ENCODE peak calls at places on chromosomes 12 and 14, in eight cellular contexts. S is GM12878, C is tibial artery, P is adrenal gland, U is colonic mucosa, R is Peyer's patch, K is psoas muscle, D is SJSA1. M is an unnamed sample. For H3K4me1 and H3K36me3, the result is how much of the 10 kb centered on the place peaks cover.

GRCh38 chr12:123597100-123597499 is 4.8 kb upstream of the DDX55 start:
- DNase-seq in S (no peak), C (no peak), P (no peak), U (no peak), R (no peak), K (no peak), D (no peak), M (no peak)

GRCh38 chr14:105646175-105646574 is 119.8 kb downstream of the TMEM121 start:
- DNase-seq in S (no peak), C (no peak), P (no peak), U (no peak), R (no peak), K (no peak), D (no peak), M (no peak)

GRCh38 chr14:22265319-22266140 is 323.5 kb downstream of the DAD1 start:
- DNase-seq in S (no peak), C (no peak), P (no peak), U (no peak), R (no peak), K (no peak), D (no peak), M (no peak)

GRCh38 chr14:53571990-53572389 is 384.6 kb downstream of the BMP4 start:
- DNase-seq in S (no peak), C (no peak), P (no peak), U (no peak), R (no peak), K (no peak), D (no peak), M (no peak)

GRCh38 chr14:62234849-62235248 is 472.6 kb downstream of the SNAPC1 start:
- DNase-seq in S (no peak), C (no peak), P (no peak), U (no peak), R (no peak), K (no peak), D (no peak), M (no peak)

GRCh38 chr14:80047761-80048160 is 163.5 kb downstream of the DIO2 start:
- DNase-seq in S (no peak), C (no peak), P (no peak), U (no peak), R (no peak), K (no peak), D (no peak), M (no peak)

GRCh38 chr12:96445743-96446655 is 43.4 kb upstream of the CFAP54 start:
- DNase-seq in S (peak), C (no peak), P (no peak), U (no peak), R (no peak), K (no peak), D (peak), M (peak)

GRCh38 chr12:32650508-32650907 is 28.6 kb upstream of the DNM1L start:
- DNase-seq in S (no peak), C (no peak), P (no peak), U (no peak), R (no peak), K (no peak), D (no peak), M (no peak)

GRCh38 chr14:80621701-80622100 is 319.8 kb downstream of the CEP128 start:
- DNase-seq in S (no peak), C (no peak), P (no peak), U (no peak), R (no peak), K (no peak), D (peak), M (no peak)

GRCh38 chr12:16189849-16190248 is 87.6 kb downstream of the SLC15A5 start:
- DNase-seq in S (no peak), C (no peak), P (no peak), U (no peak), R (no peak), K (no peak), D (no peak), M (no peak)

GRCh38 chr14:52801014-52801708 is 9.8 kb upstream of the GNPNAT1 start:
- DNase-seq in S (no peak), C (no peak), P (no peak), U (no peak), R (no peak), K (peak), D (peak), M (no peak)

GRCh38 chr14:101657372-101657771 is 96.1 kb downstream of the DIO3 start:
- DNase-seq in S (no peak), C (no peak), P (no peak), U (no peak), R (no peak), K (no peak), D (no peak), M (no peak)

GRCh38 chr14:52522033-52522432 is 30.3 kb downstream of the TXNDC16 start:
- DNase-seq in S (no peak), C (no peak), P (no peak), U (no peak), R (no peak), K (no peak), D (no peak), M (no peak)

GRCh38 chr12:57452181-57452936 is 2.7 kb upstream of the INHBE start:
- DNase-seq in S (no peak), C (no peak), P (no peak), U (no peak), R (no peak), K (peak), D (no peak), M (no peak)

GRCh38 chr14:93764211-93764659 is 24.1 kb downstream of the PRIMA1 start:
- DNase-seq in S (no peak), C (peak), P (no peak), U (no peak), R (no peak), K (no peak), D (no peak), M (no peak)

GRCh38 chr12:3596703-3597472 is 105.9 kb downstream of the PRMT8 start:
- DNase-seq in S (no peak), C (no peak), P (no peak), U (no peak), R (peak), K (no peak), D (no peak), M (no peak)

DNA sequence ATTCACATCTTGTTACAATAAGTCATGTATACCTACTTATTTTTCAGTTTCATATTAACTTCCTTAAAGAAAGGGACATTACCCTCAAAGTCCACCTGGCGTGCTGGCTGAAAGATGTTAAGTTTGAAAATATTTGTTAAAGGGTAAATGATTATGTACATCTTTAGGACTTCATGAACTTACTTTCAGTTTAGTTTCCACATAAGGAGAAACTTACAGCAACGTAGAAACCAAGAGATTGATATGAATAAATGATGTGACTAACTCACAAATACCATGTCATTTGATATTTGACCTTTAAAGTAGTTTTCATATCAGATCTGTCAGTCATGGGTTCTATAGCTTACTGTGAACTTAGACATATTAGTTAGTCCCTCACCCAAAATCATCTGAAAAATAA is 2.1 kb upstream of the CLEC2D start:
- DNase-seq in S (peak), C (no peak), P (no peak), U (no peak), R (no peak), K (no peak), D (no peak), M (no peak)
- H3K4me1 ChIP-seq in S (under half), C (under half), P (under half), U (under half), R (under half), K (under half), D (under half), M (under half)

DNA sequence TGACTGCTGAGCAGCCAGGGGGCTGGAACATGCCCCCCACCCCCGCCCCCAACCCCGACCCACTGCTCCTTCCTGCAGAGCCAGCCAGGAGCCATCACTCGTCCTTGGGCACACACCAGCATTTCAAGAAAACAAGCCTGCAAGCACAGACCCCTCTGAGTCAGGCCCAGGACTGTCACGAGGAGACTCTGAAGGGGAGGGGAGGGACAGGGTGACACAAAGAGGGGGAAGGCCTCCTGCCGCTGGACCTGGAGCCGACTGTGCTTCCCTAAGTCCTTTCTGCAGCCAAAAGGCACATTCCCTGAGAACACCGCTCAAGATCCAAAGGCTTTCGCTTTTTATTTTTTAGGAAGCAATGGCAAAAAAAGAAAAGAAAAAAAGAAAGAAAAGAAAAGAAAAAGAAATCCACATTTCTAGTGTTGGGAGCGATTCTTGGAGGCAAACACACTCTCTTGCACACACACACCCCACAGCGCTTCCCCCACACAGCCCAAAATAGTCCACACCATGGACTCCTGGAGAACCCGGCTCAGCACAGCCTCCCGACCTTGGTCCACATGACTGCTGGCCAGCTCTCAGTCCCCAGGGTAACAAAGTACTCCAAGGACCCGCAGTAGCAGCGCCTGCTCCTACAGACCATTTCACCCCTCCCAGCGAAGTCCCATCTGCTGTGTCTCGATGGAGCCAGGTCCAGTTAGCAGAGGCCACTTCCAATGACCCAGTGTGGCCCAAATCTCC is 101.7 kb downstream of the DPF3 start:
- DNase-seq in S (no peak), C (peak), P (peak), U (no peak), R (no peak), K (peak), D (no peak), M (no peak)
- H3K27ac ChIP-seq in S (no peak), C (peak), P (peak), U (no peak), R (no peak), K (peak), D (no peak), M (no peak)

GRCh38 chr12:48831257-48831656 is 13.0 kb downstream of the CACNB3 start:
- DNase-seq in S (no peak), C (no peak), P (no peak), U (no peak), R (no peak), K (no peak), D (no peak), M (no peak)

GRCh38 chr12:48827513-48828096 is 9.3 kb downstream of the CACNB3 start:
- DNase-seq in S (no peak), C (no peak), P (no peak), U (no peak), R (no peak), K (no peak), D (no peak), M (no peak)

GRCh38 chr12:48827026-48827425 is 8.7 kb downstream of the CACNB3 start:
- DNase-seq in S (no peak), C (no peak), P (peak), U (no peak), R (no peak), K (no peak), D (no peak), M (no peak)

GRCh38 chr12:48828293-48828692 is 10.0 kb downstream of the CACNB3 start:
- DNase-seq in S (no peak), C (no peak), P (no peak), U (no peak), R (no peak), K (no peak), D (no peak), M (no peak)

GRCh38 chr12:48828841-48829575 is 10.7 kb downstream of the CACNB3 start:
- DNase-seq in S (no peak), C (no peak), P (no peak), U (no peak), R (no peak), K (no peak), D (no peak), M (no peak)
- H3K36me3 ChIP-seq in S (under half), C (under half), P (half or more), U (under half), R (under half), K (under half), D (half or more), M (half or more)

GRCh38 chr12:104457746-104458644 is 1.2 kb downstream of the CHST11 start:
- DNase-seq in S (no peak), C (peak), P (peak), U (peak), R (peak), K (peak), D (no peak), M (peak)

GRCh38 chr12:104456950-104457745 is 400 bp downstream of the CHST11 start:
- DNase-seq in S (no peak), C (peak), P (peak), U (peak), R (peak), K (peak), D (peak), M (peak)

GRCh38 chr12:104459556-104459909 is 2.8 kb downstream of the CHST11 start:
- DNase-seq in S (no peak), C (no peak), P (no peak), U (no peak), R (no peak), K (no peak), D (no peak), M (no peak)

GRCh38 chr12:104460041-104460757 is 3.5 kb downstream of the CHST11 start:
- DNase-seq in S (no peak), C (no peak), P (no peak), U (no peak), R (no peak), K (no peak), D (no peak), M (no peak)

GRCh38 chr12:104458645-104459555 is 2.2 kb downstream of the CHST11 start:
- DNase-seq in S (no peak), C (peak), P (peak), U (peak), R (peak), K (no peak), D (no peak), M (no peak)
- H3K4me1 ChIP-seq in S (under half), C (under half), P (under half), U (under half), R (under half), K (under half), D (under half), M (under half)

GRCh38 chr14:99809864-99810854 is 16.9 kb downstream of the EML1 start:
- DNase-seq in S (no peak), C (peak), P (no peak), U (no peak), R (no peak), K (peak), D (no peak), M (no peak)

GRCh38 chr14:99807413-99808132 is 14.4 kb downstream of the EML1 start:
- DNase-seq in S (no peak), C (no peak), P (no peak), U (no peak), R (no peak), K (no peak), D (no peak), M (no peak)

GRCh38 chr14:99809376-99809775 is 16.2 kb downstream of the EML1 start:
- DNase-seq in S (no peak), C (peak), P (peak), U (peak), R (no peak), K (peak), D (no peak), M (no peak)

GRCh38 chr14:99808133-99808505 is 14.9 kb downstream of the EML1 start:
- DNase-seq in S (no peak), C (no peak), P (no peak), U (no peak), R (no peak), K (no peak), D (no peak), M (no peak)

DNA sequence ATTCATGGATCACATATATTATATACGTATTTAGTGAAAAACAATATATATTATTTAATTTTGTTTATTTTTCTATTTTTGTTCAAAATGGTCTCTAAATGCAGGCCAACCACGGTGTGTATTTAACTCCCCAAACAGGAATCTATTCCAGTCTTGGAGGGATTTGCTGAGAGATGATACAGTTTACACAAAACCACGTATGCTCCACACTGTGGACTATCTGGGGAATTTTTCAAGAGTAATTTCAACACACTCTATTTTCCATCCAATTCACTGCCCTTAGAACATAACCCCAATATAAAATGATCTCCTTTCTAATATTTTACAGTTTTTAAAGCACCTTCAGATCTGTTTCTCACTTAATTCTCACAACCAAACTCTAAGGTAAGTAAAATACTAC is 15.3 kb downstream of the EML1 start:
- DNase-seq in S (no peak), C (no peak), P (no peak), U (no peak), R (no peak), K (no peak), D (no peak), M (no peak)
- H3K27ac ChIP-seq in S (no peak), C (no peak), P (no peak), U (no peak), R (no peak), K (no peak), D (no peak), M (no peak)

DNA sequence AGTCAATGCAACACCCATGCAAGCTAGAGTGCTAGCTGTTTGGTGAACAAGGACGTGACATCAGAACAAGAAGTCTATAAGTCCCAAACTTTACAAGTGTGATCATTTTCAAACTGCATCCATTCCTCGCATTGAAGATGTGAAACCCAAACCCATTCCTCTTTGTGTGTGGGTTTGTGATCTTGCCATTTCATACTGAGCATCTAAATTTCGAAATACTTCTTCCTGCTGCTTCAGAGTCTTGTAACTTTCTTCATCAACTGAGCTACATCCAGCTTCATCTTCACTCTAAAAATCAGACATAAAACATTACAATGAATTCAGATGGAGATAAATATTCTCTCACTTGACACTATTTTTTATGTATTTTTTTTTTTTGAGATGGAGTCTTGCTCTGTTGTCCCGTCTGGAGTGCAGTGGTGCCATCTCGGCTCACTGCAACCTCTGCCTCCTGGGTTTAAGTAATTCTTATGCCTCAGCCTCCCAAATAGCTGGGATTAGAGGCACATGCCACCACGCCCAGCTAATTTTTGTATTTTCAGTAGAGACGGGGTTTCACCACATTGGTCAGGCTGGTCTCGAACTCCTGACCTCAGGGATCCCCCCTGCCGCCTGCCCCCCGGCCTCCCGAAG is 4.8 kb upstream of the ZCCHC8 start:
- DNase-seq in S (no peak), C (no peak), P (no peak), U (no peak), R (no peak), K (no peak), D (no peak), M (no peak)
- H3K36me3 ChIP-seq in S (under half), C (half or more), P (half or more), U (half or more), R (under half), K (under half), D (half or more), M (half or more)

GRCh38 chr14:88300817-88301216 is 22.3 kb downstream of the KCNK10 start:
- DNase-seq in S (no peak), C (no peak), P (no peak), U (no peak), R (no peak), K (no peak), D (no peak), M (no peak)
- H3K4me1 ChIP-seq in S (under half), C (under half), P (under half), U (under half), R (under half), K (under half), D (under half), M (under half)

GRCh38 chr12:53560386-53560785 is 53.1 kb upstream of the NPFF start:
- DNase-seq in S (no peak), C (no peak), P (no peak), U (no peak), R (no peak), K (no peak), D (peak), M (no peak)
- H3K27ac ChIP-seq in S (no peak), C (peak), P (no peak), U (peak), R (no peak), K (no peak), D (peak), M (no peak)